ENCODE peak calls at places on chromosomes 12 and 14, in eight cellular contexts. One of them, this sample, is unnamed.

GRCh38 chr14:58368951-58369350 is 26.8 kb upstream of the TOMM20L start:
- DNase-seq in cardiac fibroblast: peak
- DNase-seq in psoas muscle: no peak
- DNase-seq in AG09309: no peak
- DNase-seq in right atrium auricular region: no peak
- DNase-seq in upper lobe of right lung: no peak
- DNase-seq in fibroblast of mammary gland: peak
- DNase-seq in keratinocyte: no peak
- DNase-seq in this sample: no peak

GRCh38 chr12:32025906-32026305 is 66.7 kb downstream of the RESF1 start:
- DNase-seq in cardiac fibroblast: no peak
- DNase-seq in psoas muscle: no peak
- DNase-seq in AG09309: no peak
- DNase-seq in right atrium auricular region: no peak
- DNase-seq in upper lobe of right lung: no peak
- DNase-seq in fibroblast of mammary gland: no peak
- DNase-seq in keratinocyte: no peak
- DNase-seq in this sample: peak

GRCh38 chr14:35332517-35333346 is 40.5 kb downstream of the PSMA6 start:
- DNase-seq in cardiac fibroblast: peak
- DNase-seq in psoas muscle: no peak
- DNase-seq in AG09309: no peak
- DNase-seq in right atrium auricular region: no peak
- DNase-seq in upper lobe of right lung: peak
- DNase-seq in fibroblast of mammary gland: peak
- DNase-seq in keratinocyte: peak
- DNase-seq in this sample: peak

GRCh38 chr14:61344437-61345143 is 23.2 kb downstream of the PRKCH start:
- DNase-seq in cardiac fibroblast: no peak
- DNase-seq in psoas muscle: no peak
- DNase-seq in AG09309: no peak
- DNase-seq in right atrium auricular region: no peak
- DNase-seq in upper lobe of right lung: no peak
- DNase-seq in fibroblast of mammary gland: no peak
- DNase-seq in keratinocyte: no peak
- DNase-seq in this sample: no peak

GRCh38 chr14:29805415-29806123 is 122.1 kb downstream of the PRKD1 start:
- DNase-seq in cardiac fibroblast: peak
- DNase-seq in psoas muscle: peak
- DNase-seq in AG09309: peak
- DNase-seq in right atrium auricular region: peak
- DNase-seq in upper lobe of right lung: peak
- DNase-seq in fibroblast of mammary gland: peak
- DNase-seq in keratinocyte: no peak
- DNase-seq in this sample: no peak

GRCh38 chr12:57522887-57523705 is 472 bp downstream of the MBD6 start:
- DNase-seq in cardiac fibroblast: peak
- DNase-seq in psoas muscle: peak
- DNase-seq in AG09309: no peak
- DNase-seq in right atrium auricular region: no peak
- DNase-seq in upper lobe of right lung: peak
- DNase-seq in fibroblast of mammary gland: no peak
- DNase-seq in keratinocyte: no peak
- DNase-seq in this sample: peak

GRCh38 chr12:53816360-53817020 is 64.7 kb upstream of the CISTR start:
- DNase-seq in cardiac fibroblast: no peak
- DNase-seq in psoas muscle: no peak
- DNase-seq in AG09309: no peak
- DNase-seq in right atrium auricular region: no peak
- DNase-seq in upper lobe of right lung: no peak
- DNase-seq in fibroblast of mammary gland: peak
- DNase-seq in keratinocyte: no peak
- DNase-seq in this sample: no peak

GRCh38 chr12:97283297-97283696 is 179.3 kb upstream of the RMST start:
- DNase-seq in cardiac fibroblast: no peak
- DNase-seq in psoas muscle: no peak
- DNase-seq in AG09309: no peak
- DNase-seq in right atrium auricular region: no peak
- DNase-seq in upper lobe of right lung: no peak
- DNase-seq in fibroblast of mammary gland: no peak
- DNase-seq in keratinocyte: no peak
- DNase-seq in this sample: peak

GRCh38 chr14:101972126-101972785 is 7.9 kb downstream of the DYNC1H1 start:
- DNase-seq in cardiac fibroblast: peak
- DNase-seq in psoas muscle: peak
- DNase-seq in AG09309: peak
- DNase-seq in right atrium auricular region: peak
- DNase-seq in upper lobe of right lung: peak
- DNase-seq in fibroblast of mammary gland: peak
- DNase-seq in keratinocyte: peak
- DNase-seq in this sample: no peak

GRCh38 chr12:632102-632696 is 31.0 kb downstream of the NINJ2 start:
- DNase-seq in cardiac fibroblast: peak
- DNase-seq in psoas muscle: peak
- DNase-seq in AG09309: peak
- DNase-seq in right atrium auricular region: no peak
- DNase-seq in upper lobe of right lung: no peak
- DNase-seq in fibroblast of mammary gland: peak
- DNase-seq in keratinocyte: no peak
- DNase-seq in this sample: peak

GRCh38 chr12:13173012-13173441 is 23.5 kb upstream of the EMP1 start:
- DNase-seq in cardiac fibroblast: peak
- DNase-seq in psoas muscle: peak
- DNase-seq in AG09309: peak
- DNase-seq in right atrium auricular region: no peak
- DNase-seq in upper lobe of right lung: no peak
- DNase-seq in fibroblast of mammary gland: peak
- DNase-seq in keratinocyte: no peak
- DNase-seq in this sample: no peak

GRCh38 chr12:87779016-87779415 is 250.2 kb downstream of the C12orf50 start:
- DNase-seq in cardiac fibroblast: peak
- DNase-seq in psoas muscle: no peak
- DNase-seq in AG09309: no peak
- DNase-seq in right atrium auricular region: no peak
- DNase-seq in upper lobe of right lung: no peak
- DNase-seq in fibroblast of mammary gland: no peak
- DNase-seq in keratinocyte: no peak
- DNase-seq in this sample: no peak

GRCh38 chr12:88658009-88658408 is 77.7 kb upstream of the KITLG start:
- DNase-seq in cardiac fibroblast: peak
- DNase-seq in psoas muscle: no peak
- DNase-seq in AG09309: no peak
- DNase-seq in right atrium auricular region: no peak
- DNase-seq in upper lobe of right lung: no peak
- DNase-seq in fibroblast of mammary gland: peak
- DNase-seq in keratinocyte: no peak
- DNase-seq in this sample: no peak

GRCh38 chr14:58656671-58657411 is 19.1 kb downstream of the DACT1 start:
- DNase-seq in cardiac fibroblast: no peak
- DNase-seq in psoas muscle: no peak
- DNase-seq in AG09309: no peak
- DNase-seq in right atrium auricular region: no peak
- DNase-seq in upper lobe of right lung: no peak
- DNase-seq in fibroblast of mammary gland: no peak
- DNase-seq in keratinocyte: no peak
- DNase-seq in this sample: no peak

GRCh38 chr14:24162083-24162482 is 1.0 kb downstream of the IRF9 start:
- DNase-seq in cardiac fibroblast: peak
- DNase-seq in psoas muscle: no peak
- DNase-seq in AG09309: peak
- DNase-seq in right atrium auricular region: no peak
- DNase-seq in upper lobe of right lung: no peak
- DNase-seq in fibroblast of mammary gland: peak
- DNase-seq in keratinocyte: no peak
- DNase-seq in this sample: peak

GRCh38 chr12:14611640-14612203 is 44.0 kb upstream of the PLBD1 start:
- DNase-seq in cardiac fibroblast: no peak
- DNase-seq in psoas muscle: no peak
- DNase-seq in AG09309: no peak
- DNase-seq in right atrium auricular region: no peak
- DNase-seq in upper lobe of right lung: no peak
- DNase-seq in fibroblast of mammary gland: no peak
- DNase-seq in keratinocyte: no peak
- DNase-seq in this sample: no peak

GRCh38 chr12:116323696-116324386 is 46.3 kb upstream of the MED13L start:
- DNase-seq in cardiac fibroblast: no peak
- DNase-seq in psoas muscle: no peak
- DNase-seq in AG09309: no peak
- DNase-seq in right atrium auricular region: no peak
- DNase-seq in upper lobe of right lung: no peak
- DNase-seq in fibroblast of mammary gland: no peak
- DNase-seq in keratinocyte: no peak
- DNase-seq in this sample: peak

GRCh38 chr14:98607341-98607910 is 664.6 kb downstream of the BCL11B start:
- DNase-seq in cardiac fibroblast: no peak
- DNase-seq in psoas muscle: no peak
- DNase-seq in AG09309: no peak
- DNase-seq in right atrium auricular region: no peak
- DNase-seq in upper lobe of right lung: no peak
- DNase-seq in fibroblast of mammary gland: no peak
- DNase-seq in keratinocyte: no peak
- DNase-seq in this sample: no peak

GRCh38 chr14:22502551-22502950 is 86.5 kb downstream of the DAD1 start:
- DNase-seq in cardiac fibroblast: no peak
- DNase-seq in psoas muscle: no peak
- DNase-seq in AG09309: no peak
- DNase-seq in right atrium auricular region: no peak
- DNase-seq in upper lobe of right lung: no peak
- DNase-seq in fibroblast of mammary gland: no peak
- DNase-seq in keratinocyte: no peak
- DNase-seq in this sample: peak

GRCh38 chr12:122227341-122227740 is 1.5 kb upstream of the DIABLO start:
- DNase-seq in cardiac fibroblast: no peak
- DNase-seq in psoas muscle: no peak
- DNase-seq in AG09309: no peak
- DNase-seq in right atrium auricular region: no peak
- DNase-seq in upper lobe of right lung: no peak
- DNase-seq in fibroblast of mammary gland: no peak
- DNase-seq in keratinocyte: no peak
- DNase-seq in this sample: no peak
- H3K4me3 ChIP-seq in cardiac fibroblast: no peak
- H3K4me3 ChIP-seq in psoas muscle: peak
- H3K4me3 ChIP-seq in AG09309: no peak
- H3K4me3 ChIP-seq in right atrium auricular region: no peak
- H3K4me3 ChIP-seq in upper lobe of right lung: no peak
- H3K4me3 ChIP-seq in fibroblast of mammary gland: no peak
- H3K4me3 ChIP-seq in keratinocyte: no peak
- H3K4me3 ChIP-seq in this sample: no peak

GRCh38 chr14:74500417-74501134 is 7.0 kb downstream of the ISCA2 start:
- DNase-seq in cardiac fibroblast: no peak
- DNase-seq in psoas muscle: no peak
- DNase-seq in AG09309: no peak
- DNase-seq in right atrium auricular region: peak
- DNase-seq in upper lobe of right lung: no peak
- DNase-seq in fibroblast of mammary gland: no peak
- DNase-seq in keratinocyte: no peak
- DNase-seq in this sample: no peak

GRCh38 chr14:74503256-74503972 is 9.8 kb downstream of the ISCA2 start:
- DNase-seq in cardiac fibroblast: no peak
- DNase-seq in psoas muscle: no peak
- DNase-seq in AG09309: no peak
- DNase-seq in right atrium auricular region: no peak
- DNase-seq in upper lobe of right lung: no peak
- DNase-seq in fibroblast of mammary gland: no peak
- DNase-seq in keratinocyte: no peak
- DNase-seq in this sample: no peak

GRCh38 chr14:74501135-74501614 is 7.6 kb downstream of the ISCA2 start:
- DNase-seq in cardiac fibroblast: peak
- DNase-seq in psoas muscle: peak
- DNase-seq in AG09309: no peak
- DNase-seq in right atrium auricular region: peak
- DNase-seq in upper lobe of right lung: peak
- DNase-seq in fibroblast of mammary gland: peak
- DNase-seq in keratinocyte: no peak
- DNase-seq in this sample: no peak

GRCh38 chr14:74502236-74503019 is 8.9 kb downstream of the ISCA2 start:
- DNase-seq in cardiac fibroblast: peak
- DNase-seq in psoas muscle: no peak
- DNase-seq in AG09309: no peak
- DNase-seq in right atrium auricular region: peak
- DNase-seq in upper lobe of right lung: no peak
- DNase-seq in fibroblast of mammary gland: peak
- DNase-seq in keratinocyte: no peak
- DNase-seq in this sample: peak

GRCh38 chr14:74501691-74502090 is 8.1 kb downstream of the ISCA2 start:
- DNase-seq in cardiac fibroblast: no peak
- DNase-seq in psoas muscle: no peak
- DNase-seq in AG09309: no peak
- DNase-seq in right atrium auricular region: no peak
- DNase-seq in upper lobe of right lung: no peak
- DNase-seq in fibroblast of mammary gland: no peak
- DNase-seq in keratinocyte: no peak
- DNase-seq in this sample: no peak
- TF ChIP-seq CTCF in cardiac fibroblast: no peak
- TF ChIP-seq CTCF in psoas muscle: no peak
- TF ChIP-seq CTCF in AG09309: no peak
- TF ChIP-seq CTCF in right atrium auricular region: no peak
- TF ChIP-seq CTCF in upper lobe of right lung: no peak
- TF ChIP-seq CTCF in fibroblast of mammary gland: no peak
- TF ChIP-seq CTCF in keratinocyte: no peak
- TF ChIP-seq CTCF in this sample: no peak

DNA sequence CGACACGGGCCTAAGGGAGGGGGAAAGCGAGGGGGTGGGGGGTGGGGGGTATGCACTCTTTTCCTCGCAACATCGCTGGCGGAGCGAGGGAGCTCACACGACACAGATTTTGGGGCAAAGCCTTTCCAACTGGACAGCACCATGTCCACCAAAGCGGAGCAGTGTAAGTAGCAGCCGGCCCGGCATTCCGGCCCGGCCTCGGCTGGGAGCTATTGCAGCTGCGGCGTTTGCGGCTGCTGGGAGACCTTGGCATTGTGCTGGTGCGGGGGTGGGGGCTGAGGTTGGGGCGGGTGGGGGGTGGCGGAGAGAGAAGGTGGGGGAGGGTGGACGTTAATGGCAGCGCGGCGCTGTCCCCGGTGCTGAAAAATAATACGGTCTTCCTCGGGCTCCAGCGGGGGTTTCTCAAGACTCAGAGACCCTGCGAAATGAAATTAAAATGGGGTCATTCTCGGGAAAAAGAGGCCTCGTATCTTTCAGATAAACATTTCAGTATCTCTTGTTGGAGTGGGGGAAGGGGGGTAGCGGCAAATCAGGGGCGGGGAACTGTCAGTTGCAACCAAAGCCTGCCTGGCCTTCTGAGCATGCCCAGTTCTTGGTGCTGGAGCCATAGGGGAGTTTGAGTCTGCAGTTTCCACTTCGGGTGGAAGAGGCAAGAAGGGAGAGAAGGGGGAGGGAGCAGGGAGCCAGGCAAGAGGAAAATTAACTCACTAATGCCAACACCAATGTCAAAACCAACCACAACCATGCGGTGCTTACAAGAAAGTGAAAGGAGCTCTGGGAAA is at the start of gene UNC79:
- DNase-seq in cardiac fibroblast: peak
- DNase-seq in psoas muscle: peak
- DNase-seq in AG09309: no peak
- DNase-seq in right atrium auricular region: no peak
- DNase-seq in upper lobe of right lung: no peak
- DNase-seq in fibroblast of mammary gland: peak
- DNase-seq in keratinocyte: no peak
- DNase-seq in this sample: no peak
- H3K4me3 ChIP-seq in cardiac fibroblast: no peak
- H3K4me3 ChIP-seq in psoas muscle: no peak
- H3K4me3 ChIP-seq in AG09309: no peak
- H3K4me3 ChIP-seq in right atrium auricular region: peak
- H3K4me3 ChIP-seq in upper lobe of right lung: no peak
- H3K4me3 ChIP-seq in fibroblast of mammary gland: no peak
- H3K4me3 ChIP-seq in keratinocyte: no peak
- H3K4me3 ChIP-seq in this sample: no peak

GRCh38 chr12:43914923-43915468 is 79.1 kb downstream of the TMEM117 start:
- DNase-seq in cardiac fibroblast: no peak
- DNase-seq in psoas muscle: no peak
- DNase-seq in AG09309: no peak
- DNase-seq in right atrium auricular region: no peak
- DNase-seq in upper lobe of right lung: no peak
- DNase-seq in fibroblast of mammary gland: no peak
- DNase-seq in keratinocyte: no peak
- DNase-seq in this sample: peak
- TF ChIP-seq CTCF in cardiac fibroblast: no peak
- TF ChIP-seq CTCF in psoas muscle: no peak
- TF ChIP-seq CTCF in AG09309: no peak
- TF ChIP-seq CTCF in right atrium auricular region: no peak
- TF ChIP-seq CTCF in upper lobe of right lung: no peak
- TF ChIP-seq CTCF in fibroblast of mammary gland: no peak
- TF ChIP-seq CTCF in keratinocyte: no peak
- TF ChIP-seq CTCF in this sample: no peak

This sample was measured in GM12865.